ENCODE peak calls at places on chromosomes 13 and 19, in seven cellular contexts. B, R, F, H, M, O and T are unnamed samples.

GRCh38 chr13:36293497-36293896 is 4.1 kb downstream of the CCDC169 start:
- DNase-seq in B (no peak), R (no peak), F (no peak), H (no peak), M (no peak), O (no peak), T (no peak)

GRCh38 chr13:103287659-103288058 is 221.4 kb upstream of the SLC10A2 start:
- DNase-seq in B (no peak), R (no peak), F (no peak), H (no peak), M (no peak), O (no peak), T (no peak)

GRCh38 chr13:99380921-99381645 is 73.9 kb upstream of the GPR183 start:
- DNase-seq in B (no peak), R (no peak), F (no peak), H (no peak), M (no peak), O (no peak), T (no peak)

GRCh38 chr19:41541990-41542584 is 33.9 kb upstream of the CEACAM21 start:
- DNase-seq in B (peak; percentile 58), R (peak; percentile 69), F (peak; percentile 67), H (peak; percentile 38), M (peak; percentile 21), O (peak; percentile 83), T (peak; percentile 23)

GRCh38 chr19:48844472-48844871 is 8.2 kb upstream of the HSD17B14 start:
- DNase-seq in B (peak; percentile 64), R (peak; percentile 70), F (no peak), H (no peak), M (peak; percentile 68), O (no peak), T (peak; percentile 22)

GRCh38 chr19:35122687-35123551 is 7.3 kb downstream of the FXYD3 start:
- DNase-seq in B (no peak), R (no peak), F (no peak), H (no peak), M (no peak), O (no peak), T (peak; percentile 51)

GRCh38 chr19:28468701-28469459 is 744.1 kb downstream of the UQCRFS1 start:
- DNase-seq in B (peak; percentile 89), R (no peak), F (no peak), H (no peak), M (no peak), O (no peak), T (peak; percentile 22)

GRCh38 chr19:29520390-29520789 is 5.4 kb upstream of the VSTM2B start:
- DNase-seq in B (no peak), R (no peak), F (no peak), H (no peak), M (no peak), O (peak; percentile 39), T (no peak)

GRCh38 chr19:41416194-41416674 is 10.9 kb downstream of the B3GNT8 start:
- DNase-seq in B (no peak), R (no peak), F (no peak), H (no peak), M (no peak), O (peak; percentile 42), T (no peak)

GRCh38 chr19:31905980-31906948 is 439.1 kb upstream of the ZNF507 start:
- DNase-seq in B (peak; percentile 0), R (no peak), F (peak; percentile 29), H (peak; percentile 32), M (peak; percentile 90), O (no peak), T (no peak)

GRCh38 chr19:34502582-34503545 is 21.3 kb downstream of the WTIP start:
- DNase-seq in B (peak; percentile 58), R (peak; percentile 7), F (no peak), H (no peak), M (peak; percentile 39), O (no peak), T (no peak)

DNA sequence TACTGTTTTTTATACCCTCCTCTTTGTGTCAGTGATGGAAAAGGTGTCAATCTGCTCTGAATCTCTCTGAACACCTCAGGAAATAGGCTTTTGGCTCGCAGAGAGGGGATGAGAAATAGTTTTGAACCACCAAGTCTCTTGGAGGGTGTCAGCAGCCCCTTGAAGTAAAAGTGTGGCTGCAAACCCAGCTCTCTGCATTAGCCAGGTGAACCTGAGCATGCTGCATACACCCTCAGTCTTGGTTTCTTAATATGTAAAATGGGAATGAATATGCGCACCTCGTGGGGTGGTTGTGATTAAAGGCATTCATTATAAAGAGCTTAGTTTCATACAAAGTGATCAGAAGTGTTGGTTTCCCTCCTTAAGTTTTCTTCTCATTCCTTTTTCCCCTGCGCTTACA is 1.4 kb upstream of the DHRS12 start:
- DNase-seq in B (no peak), R (no peak), F (no peak), H (no peak), M (no peak), O (no peak), T (no peak)
- H3K4me3 ChIP-seq in B (peak overlapping the region; percentile 85), R (no peak overlapping the region), F (no peak overlapping the region), H (no peak overlapping the region), M (no peak overlapping the region), O (peak overlapping the region; percentile 70), T (no peak overlapping the region)

GRCh38 chr19:39824143-39825092 is 9.5 kb downstream of the DYRK1B start:
- DNase-seq in B (peak; percentile 97), R (no peak), F (peak; percentile 93), H (peak; percentile 83), M (peak; percentile 93), O (peak; percentile 87), T (no peak)

GRCh38 chr19:39826311-39826945 is 7.5 kb downstream of the DYRK1B start:
- DNase-seq in B (no peak), R (no peak), F (no peak), H (no peak), M (no peak), O (no peak), T (no peak)

GRCh38 chr19:39825531-39826076 is 8.4 kb downstream of the DYRK1B start:
- DNase-seq in B (no peak), R (no peak), F (no peak), H (no peak), M (no peak), O (peak; percentile 67), T (no peak)

GRCh38 chr19:39823693-39824092 is 10.3 kb downstream of the DYRK1B start:
- DNase-seq in B (peak; percentile 18), R (no peak), F (no peak), H (no peak), M (peak; percentile 4), O (no peak), T (no peak)

DNA sequence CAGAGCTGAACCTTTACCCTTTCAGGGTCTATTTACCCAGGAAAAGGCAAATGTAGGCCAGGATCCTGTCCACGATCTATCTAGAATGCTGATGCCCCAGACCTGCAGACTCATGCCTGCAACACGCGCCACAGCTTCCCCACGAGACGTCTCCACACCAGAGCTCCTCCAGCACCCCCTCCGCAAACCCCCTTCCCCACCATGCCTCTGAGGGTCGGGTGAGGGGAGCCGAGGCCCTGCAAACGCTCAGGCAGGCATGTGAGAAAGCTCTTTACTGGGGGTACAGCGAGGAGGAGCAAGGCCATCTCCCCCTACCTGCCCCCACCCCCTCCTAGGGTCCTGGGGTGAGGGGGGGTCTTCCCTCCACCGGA is 8.9 kb downstream of the DYRK1B start:
- DNase-seq in B (no peak), R (no peak), F (no peak), H (no peak), M (no peak), O (no peak), T (no peak)
- H3K4me3 ChIP-seq in B (no peak overlapping the region), R (no peak overlapping the region), F (no peak overlapping the region), H (no peak overlapping the region), M (no peak overlapping the region), O (no peak overlapping the region), T (no peak overlapping the region)

GRCh38 chr13:30464496-30465351 is 1.0 kb downstream of the HMGB1 start:
- DNase-seq in B (peak; percentile 91), R (peak; percentile 22), F (peak; percentile 84), H (peak; percentile 50), M (peak; percentile 83), O (peak; percentile 90), T (peak; percentile 80)

GRCh38 chr13:30466841-30467252 is 1.1 kb upstream of the HMGB1 start:
- DNase-seq in B (peak; percentile 27), R (no peak), F (no peak), H (no peak), M (no peak), O (no peak), T (no peak)

GRCh38 chr13:30465541-30466357 is at the start of gene HMGB1:
- DNase-seq in B (peak; percentile 100), R (peak; percentile 92), F (peak; percentile 98), H (peak; percentile 98), M (peak; percentile 99), O (peak; percentile 98), T (peak; percentile 99)

GRCh38 chr13:30463820-30464495 is 1.8 kb downstream of the HMGB1 start:
- DNase-seq in B (peak; percentile 79), R (no peak), F (peak; percentile 58), H (peak; percentile 18), M (peak; percentile 69), O (peak; percentile 80), T (peak; percentile 53)

GRCh38 chr13:30466358-30466714 is 600 bp upstream of the HMGB1 start:
- DNase-seq in B (peak; percentile 64), R (no peak), F (no peak), H (no peak), M (no peak), O (no peak), T (peak; percentile 23)
- H3K4me3 ChIP-seq in B (peak overlapping the region; percentile 84), R (peak overlapping the region; percentile 100), F (no peak overlapping the region), H (no peak overlapping the region), M (peak overlapping the region; percentile 36), O (no peak overlapping the region), T (peak overlapping the region; percentile 55)

DNA sequence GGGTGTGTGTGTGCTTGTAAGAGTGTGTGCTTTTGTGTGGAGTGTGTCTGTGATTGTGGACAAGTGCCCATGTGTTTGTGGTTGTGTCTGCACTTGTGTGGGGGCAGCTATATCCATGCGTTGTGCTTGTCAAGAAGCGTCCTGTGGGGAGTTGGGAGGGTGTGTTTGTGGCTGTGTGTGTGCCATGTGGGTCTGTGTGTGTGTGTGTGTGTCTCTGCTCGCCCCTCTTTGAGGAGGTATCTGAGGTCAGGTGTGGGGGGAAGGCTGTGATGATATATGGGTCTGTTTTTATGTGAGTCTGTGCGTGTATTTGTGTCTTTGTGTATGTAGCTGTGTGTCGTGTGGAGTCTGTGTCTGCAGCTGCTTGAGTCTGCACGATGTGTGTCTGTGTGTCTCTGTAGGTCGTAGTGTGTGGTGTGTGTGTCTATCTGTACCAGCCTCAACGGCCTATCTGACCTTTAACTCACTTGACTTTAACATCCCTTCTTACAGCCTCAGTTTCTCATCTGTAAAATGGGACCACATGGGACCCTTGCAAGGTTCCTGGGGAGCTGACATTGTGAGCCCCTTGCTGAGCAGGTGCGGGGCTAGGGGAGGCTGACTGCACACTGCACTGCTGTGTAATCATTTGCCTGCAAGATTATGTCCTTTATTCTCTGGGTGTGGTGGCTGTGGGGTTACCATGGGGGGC is 4.0 kb upstream of the NFIC start:
- DNase-seq in B (no peak), R (no peak), F (no peak), H (no peak), M (no peak), O (no peak), T (no peak)
- H3K4me3 ChIP-seq in B (no peak overlapping the region), R (no peak overlapping the region), F (peak overlapping the region; percentile 100), H (no peak overlapping the region), M (no peak overlapping the region), O (peak overlapping the region; percentile 70), T (no peak overlapping the region)

GRCh38 chr19:55355213-55355821 is 798 bp upstream of the COX6B2 start:
- DNase-seq in B (no peak), R (no peak), F (no peak), H (no peak), M (no peak), O (no peak), T (no peak)
- H3K4me3 ChIP-seq in B (no peak overlapping the region), R (no peak overlapping the region), F (no peak overlapping the region), H (no peak overlapping the region), M (no peak overlapping the region), O (no peak overlapping the region), T (no peak overlapping the region)

GRCh38 chr19:46221152-46221551 is 8.4 kb upstream of the IGFL1 start:
- DNase-seq in B (no peak), R (no peak), F (no peak), H (no peak), M (no peak), O (no peak), T (no peak)
- H3K4me3 ChIP-seq in B (no peak overlapping the region), R (no peak overlapping the region), F (no peak overlapping the region), H (no peak overlapping the region), M (no peak overlapping the region), O (no peak overlapping the region), T (no peak overlapping the region)